ENCODE peak calls at places on chromosomes 12 and 14, in seven cellular contexts. I is fibroblast of lung; L is esophagus squamous epithelium; O is lung; D is tibial artery; H is HCT116; J is CD8-positive, alpha-beta T cell. G is an unnamed sample.

GRCh38 chr14:61927015-61927414 is 164.8 kb downstream of the SNAPC1 start:
- DNase-seq in I (peak), L (no peak), O (no peak), D (no peak), H (no peak), J (no peak), G (no peak)

GRCh38 chr12:7797698-7798398 is 8.6 kb downstream of the NANOG start:
- DNase-seq in I (peak), L (no peak), O (no peak), D (no peak), H (no peak), J (no peak), G (no peak)

GRCh38 chr12:96240251-96240650 is 46.1 kb downstream of the ELK3 start:
- DNase-seq in I (no peak), L (no peak), O (no peak), D (no peak), H (no peak), J (no peak), G (no peak)

GRCh38 chr12:28793767-28794166 is 355.3 kb upstream of the FAR2 start:
- DNase-seq in I (peak), L (no peak), O (no peak), D (no peak), H (no peak), J (no peak), G (no peak)

GRCh38 chr12:69059465-69060457 is 126.8 kb upstream of the CPM start:
- DNase-seq in I (peak), L (no peak), O (no peak), D (no peak), H (peak), J (no peak), G (no peak)

GRCh38 chr12:29320295-29321090 is 60.5 kb downstream of the ERGIC2 start:
- DNase-seq in I (peak), L (no peak), O (no peak), D (no peak), H (no peak), J (no peak), G (no peak)

GRCh38 chr14:76720382-76720813 is 40.9 kb upstream of the VASH1 start:
- DNase-seq in I (peak), L (no peak), O (peak), D (peak), H (no peak), J (no peak), G (peak)

GRCh38 chr14:32620724-32621123 is 291.6 kb downstream of the AKAP6 start:
- DNase-seq in I (peak), L (no peak), O (no peak), D (no peak), H (no peak), J (no peak), G (no peak)

GRCh38 chr12:92290016-92290685 is 144.5 kb upstream of the BTG1 start:
- DNase-seq in I (peak), L (no peak), O (no peak), D (no peak), H (no peak), J (no peak), G (no peak)

GRCh38 chr12:88876867-88877266 is 296.6 kb upstream of the KITLG start:
- DNase-seq in I (peak), L (no peak), O (no peak), D (no peak), H (no peak), J (no peak), G (no peak)

GRCh38 chr14:23300687-23301223 is 1.9 kb downstream of the PPP1R3E start:
- DNase-seq in I (peak), L (no peak), O (no peak), D (peak), H (no peak), J (no peak), G (peak)

GRCh38 chr14:101072945-101073597 is 169.5 kb upstream of the RTL1 start:
- DNase-seq in I (peak), L (no peak), O (peak), D (peak), H (peak), J (no peak), G (no peak)
- H3K27ac ChIP-seq in I (peak), L (no peak), O (no peak), D (no peak), H (peak), J (no peak), G (no peak)

GRCh38 chr14:39491134-39491541 is 58.9 kb upstream of the FBXO33 start:
- DNase-seq in I (peak), L (no peak), O (no peak), D (no peak), H (peak), J (no peak), G (no peak)

GRCh38 chr14:39488600-39488999 is 56.4 kb upstream of the FBXO33 start:
- DNase-seq in I (peak), L (no peak), O (no peak), D (no peak), H (no peak), J (no peak), G (no peak)

GRCh38 chr14:39492267-39492666 is 60.0 kb upstream of the FBXO33 start:
- DNase-seq in I (peak), L (no peak), O (no peak), D (no peak), H (no peak), J (no peak), G (no peak)
- TF ChIP-seq CTCF in I (no peak), L (no peak), O (no peak), D (no peak), H (no peak), J (no peak), G (no peak)

GRCh38 chr14:99183716-99184115 is 88.3 kb downstream of the BCL11B start:
- DNase-seq in I (no peak), L (no peak), O (no peak), D (no peak), H (no peak), J (no peak), G (no peak)
- H3K27ac ChIP-seq in I (no peak), L (no peak), O (no peak), D (no peak), H (no peak), J (peak), G (no peak)

GRCh38 chr14:51396222-51396815 is 156.3 kb downstream of the TMX1 start:
- DNase-seq in I (peak), L (no peak), O (no peak), D (peak), H (no peak), J (no peak), G (peak)
- TF ChIP-seq CTCF in I (no peak), L (no peak), O (no peak), D (no peak), H (no peak), J (no peak), G (no peak)

GRCh38 chr12:124499873-124500231 is 67.6 kb downstream of the NCOR2 start:
- DNase-seq in I (no peak), L (no peak), O (no peak), D (no peak), H (no peak), J (no peak), G (no peak)

GRCh38 chr12:124500232-124501079 is 67.0 kb downstream of the NCOR2 start:
- DNase-seq in I (peak), L (no peak), O (no peak), D (no peak), H (no peak), J (no peak), G (no peak)

GRCh38 chr12:124502379-124502778 is 65.0 kb downstream of the NCOR2 start:
- DNase-seq in I (no peak), L (no peak), O (no peak), D (no peak), H (no peak), J (no peak), G (peak)

GRCh38 chr12:124501827-124502226 is 65.6 kb downstream of the NCOR2 start:
- DNase-seq in I (no peak), L (no peak), O (no peak), D (no peak), H (no peak), J (no peak), G (no peak)

DNA sequence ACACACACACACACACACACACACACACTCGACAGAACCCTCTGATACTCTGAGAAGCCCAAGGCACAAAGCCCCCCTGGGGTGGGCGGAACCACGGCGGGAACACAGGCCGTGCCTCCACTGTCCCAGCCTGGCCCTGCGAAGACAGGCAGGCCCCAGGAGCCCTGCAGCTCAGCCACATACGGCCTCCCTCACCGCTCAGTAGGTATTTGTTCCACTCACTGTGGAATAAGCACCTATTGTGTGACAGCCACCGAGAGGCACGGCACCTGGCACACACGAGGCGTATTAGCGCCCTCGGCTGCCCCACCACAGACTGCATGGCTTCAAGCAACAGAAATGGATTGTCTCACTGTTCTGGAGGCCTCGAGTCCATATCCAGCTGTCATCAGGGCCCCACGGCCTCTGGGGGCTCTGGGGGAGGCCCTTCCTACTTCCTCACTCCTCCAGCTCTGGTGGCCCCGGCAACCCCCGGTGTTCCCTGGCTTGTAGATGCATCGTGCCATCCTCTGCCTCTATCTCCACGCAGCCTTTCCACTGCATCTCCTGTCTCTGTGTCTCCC is 66.3 kb downstream of the NCOR2 start:
- DNase-seq in I (no peak), L (no peak), O (no peak), D (no peak), H (no peak), J (no peak), G (no peak)
- H3K27ac ChIP-seq in I (no peak), L (no peak), O (no peak), D (no peak), H (peak), J (no peak), G (peak)

DNA sequence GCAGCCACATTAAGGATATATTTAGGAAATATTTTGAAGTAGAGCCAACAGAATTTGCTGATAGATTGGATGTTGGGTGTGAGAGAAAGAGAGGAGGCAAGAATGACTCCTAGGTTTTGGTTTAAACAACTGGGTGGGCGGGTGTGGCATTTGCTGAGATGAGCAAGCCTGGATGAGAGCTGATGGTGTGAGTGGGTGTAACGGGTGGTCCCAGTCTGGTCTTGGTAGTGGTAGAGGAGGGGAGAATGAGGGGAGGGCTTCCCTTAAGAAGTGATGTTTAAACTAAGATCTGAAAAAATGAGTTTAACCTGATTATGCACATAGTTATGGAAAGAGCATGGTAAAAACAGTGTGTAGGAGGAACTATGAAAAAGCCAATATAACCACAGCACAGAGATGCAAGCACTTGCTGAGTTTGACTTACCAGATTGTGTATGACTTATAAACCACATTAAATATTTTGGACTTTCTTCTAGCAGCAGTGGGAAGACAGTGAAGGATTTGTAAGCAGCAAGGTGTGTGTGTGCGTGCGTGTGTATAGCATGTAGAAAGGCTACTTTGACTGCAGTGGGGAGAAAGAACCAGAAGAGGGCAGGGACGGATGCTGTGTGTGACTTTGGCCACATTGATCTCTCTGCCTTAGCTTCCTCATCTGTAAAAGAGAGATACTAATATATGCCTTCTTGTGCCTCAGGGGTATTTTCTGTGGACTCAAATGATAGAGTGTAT is 139.7 kb downstream of the PRIMA1 start:
- DNase-seq in I (no peak), L (no peak), O (no peak), D (no peak), H (peak), J (no peak), G (no peak)
- TF ChIP-seq CTCF in I (no peak), L (peak), O (no peak), D (peak), H (peak), J (no peak), G (no peak)